ENCODE peak calls at places on chromosome 16, in eight cellular contexts. B is PC-9, Y is HCT116, K is Karpas-422, Z is GM23248, M is hepatocyte, V is OCI-LY7, L is MM.1S. G is an unnamed sample.

GRCh38 chr16:50252082-50252611 is 14.2 kb upstream of the ADCY7 start:
- DNase-seq in B (no peak), Y (no peak), K (no peak), Z (no peak), M (no peak), V (no peak), L (no peak), G (no peak)

GRCh38 chr16:35492225-35492624 is 2032.8 kb downstream of the TP53TG3F start:
- DNase-seq in B (no peak), Y (no peak), K (no peak), Z (no peak), M (no peak), V (no peak), L (peak; percentile 36), G (no peak)

GRCh38 chr16:82867425-82867824 is 240.7 kb downstream of the CDH13 start:
- DNase-seq in B (no peak), Y (no peak), K (peak; percentile 39), Z (no peak), M (no peak), V (no peak), L (no peak), G (no peak)

GRCh38 chr16:30567991-30568638 is 3.4 kb downstream of the ZNF688 start:
- DNase-seq in B (peak; percentile 93), Y (no peak), K (no peak), Z (peak; percentile 60), M (peak; percentile 62), V (peak; percentile 66), L (peak; percentile 87), G (peak; percentile 87)

GRCh38 chr16:58462089-58462488 is 37.9 kb upstream of the NDRG4 start:
- DNase-seq in B (no peak), Y (no peak), K (no peak), Z (no peak), M (no peak), V (no peak), L (no peak), G (no peak)

GRCh38 chr16:73058221-73058615 is 10.3 kb upstream of the ZFHX3 start:
- DNase-seq in B (no peak), Y (no peak), K (peak; percentile 71), Z (peak; percentile 77), M (peak; percentile 80), V (peak; percentile 72), L (peak; percentile 49), G (no peak)

GRCh38 chr16:27322858-27323780 is 9.3 kb downstream of the IL4R start:
- DNase-seq in B (peak; percentile 98), Y (no peak), K (no peak), Z (no peak), M (peak; percentile 66), V (no peak), L (no peak), G (peak; percentile 80)

GRCh38 chr16:71537643-71538042 is 11.4 kb downstream of the CHST4 start:
- DNase-seq in B (peak; percentile 65), Y (peak; percentile 50), K (peak; percentile 83), Z (peak; percentile 65), M (peak; percentile 73), V (peak; percentile 67), L (peak; percentile 61), G (peak; percentile 63)

GRCh38 chr16:66135376-66135775 is 231.1 kb upstream of the CDH5 start:
- DNase-seq in B (no peak), Y (no peak), K (no peak), Z (no peak), M (peak; percentile 24), V (no peak), L (no peak), G (no peak)

GRCh38 chr16:57964157-57964700 is 6.7 kb downstream of the CNGB1 start:
- DNase-seq in B (no peak), Y (no peak), K (no peak), Z (no peak), M (no peak), V (no peak), L (no peak), G (no peak)

GRCh38 chr16:19683453-19684236 is 34.4 kb downstream of the KNOP1 start:
- DNase-seq in B (no peak), Y (no peak), K (no peak), Z (no peak), M (no peak), V (no peak), L (no peak), G (no peak)

GRCh38 chr16:85387731-85388295 is 225.3 kb upstream of the GSE1 start:
- DNase-seq in B (no peak), Y (no peak), K (no peak), Z (no peak), M (no peak), V (no peak), L (no peak), G (no peak)

GRCh38 chr16:20910781-20911321 is 10.3 kb downstream of the LYRM1 start:
- DNase-seq in B (peak; percentile 99), Y (peak; percentile 75), K (no peak), Z (peak; percentile 93), M (peak; percentile 34), V (no peak), L (no peak), G (peak; percentile 91)

GRCh38 chr16:1464894-1465566 is 9.8 kb downstream of the CLCN7 start:
- DNase-seq in B (no peak), Y (no peak), K (no peak), Z (no peak), M (no peak), V (no peak), L (no peak), G (no peak)

GRCh38 chr16:70804729-70805169 is 3.8 kb upstream of the VAC14 start:
- DNase-seq in B (no peak), Y (no peak), K (no peak), Z (no peak), M (no peak), V (no peak), L (no peak), G (no peak)

GRCh38 chr16:23842137-23842600 is 6.4 kb downstream of the PRKCB start:
- DNase-seq in B (no peak), Y (no peak), K (no peak), Z (no peak), M (no peak), V (no peak), L (no peak), G (no peak)
- H3K9me2 ChIP-seq in B (no peaks in the 10 kb centered on the region), Y (no peaks in the 10 kb centered on the region), K (no peaks in the 10 kb centered on the region), Z (no peaks in the 10 kb centered on the region), M (no peaks in the 10 kb centered on the region), V (no peaks in the 10 kb centered on the region), L (no peaks in the 10 kb centered on the region), G (no peaks in the 10 kb centered on the region)

GRCh38 chr16:51407199-51407598 is 256.1 kb upstream of the SALL1 start:
- DNase-seq in B (no peak), Y (no peak), K (no peak), Z (no peak), M (no peak), V (no peak), L (no peak), G (no peak)

GRCh38 chr16:51407921-51408320 is 256.9 kb upstream of the SALL1 start:
- DNase-seq in B (no peak), Y (no peak), K (no peak), Z (peak; percentile 27), M (no peak), V (no peak), L (no peak), G (no peak)

GRCh38 chr16:51410125-51410524 is 259.1 kb upstream of the SALL1 start:
- DNase-seq in B (no peak), Y (no peak), K (no peak), Z (no peak), M (no peak), V (no peak), L (no peak), G (no peak)

GRCh38 chr16:51409001-51409675 is 258.1 kb upstream of the SALL1 start:
- DNase-seq in B (no peak), Y (no peak), K (no peak), Z (peak; percentile 43), M (no peak), V (no peak), L (no peak), G (no peak)

GRCh38 chr16:51408357-51408756 is 257.3 kb upstream of the SALL1 start:
- DNase-seq in B (no peak), Y (no peak), K (no peak), Z (peak; percentile 78), M (no peak), V (no peak), L (no peak), G (peak; percentile 3)
- H3K9me2 ChIP-seq in B (no peaks in the 10 kb centered on the region), Y (no peaks in the 10 kb centered on the region), K (no peaks in the 10 kb centered on the region), Z (no peaks in the 10 kb centered on the region), M (no peaks in the 10 kb centered on the region), V (no peaks in the 10 kb centered on the region), L (no peaks in the 10 kb centered on the region), G (no peaks in the 10 kb centered on the region)

DNA sequence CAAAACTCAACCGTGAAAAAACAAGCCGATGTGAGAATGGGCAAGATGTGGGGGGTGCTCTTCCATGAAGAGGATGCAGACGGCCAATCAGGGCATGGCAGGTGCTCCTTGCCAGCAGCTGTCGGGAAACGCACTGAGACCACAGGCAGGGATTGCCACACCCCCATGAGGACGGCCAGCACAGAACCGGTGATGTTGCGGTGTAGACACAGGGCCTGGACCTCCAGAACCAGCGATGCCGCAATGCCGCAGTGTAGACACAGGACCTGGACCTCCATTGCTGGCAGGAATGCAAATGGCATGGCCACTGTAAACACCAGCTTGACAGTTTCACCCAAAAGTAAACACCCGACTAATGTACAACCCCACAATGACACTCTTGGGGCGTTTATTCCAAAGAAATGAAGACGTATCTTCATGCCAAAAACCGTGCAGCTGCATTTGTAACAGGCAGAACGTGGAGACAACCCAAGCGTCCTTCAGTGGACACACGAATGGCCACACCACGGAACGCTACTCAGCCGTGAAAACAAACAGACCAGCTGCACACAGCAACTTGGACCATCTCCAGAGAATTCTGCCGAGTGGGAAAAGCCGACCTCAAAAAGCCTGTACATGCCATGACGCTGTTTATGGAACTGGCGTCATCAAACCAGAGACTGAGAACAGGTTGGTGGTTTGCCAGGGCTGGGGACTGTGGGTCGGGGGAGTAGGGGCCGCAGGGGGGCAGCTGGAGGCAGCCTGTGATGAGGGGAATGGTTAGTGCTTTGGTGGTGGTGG is 165.1 kb downstream of the BANP start:
- DNase-seq in B (no peak), Y (no peak), K (no peak), Z (peak; percentile 17), M (no peak), V (no peak), L (no peak), G (peak; percentile 1)
- H3K9me2 ChIP-seq in B (no peaks in the 10 kb centered on the region), Y (no peaks in the 10 kb centered on the region), K (no peaks in the 10 kb centered on the region), Z (no peaks in the 10 kb centered on the region), M (no peaks in the 10 kb centered on the region), V (no peaks in the 10 kb centered on the region), L (no peaks in the 10 kb centered on the region), G (no peaks in the 10 kb centered on the region)

GRCh38 chr16:12245088-12245922 is 268.8 kb downstream of the SNX29 start:
- DNase-seq in B (no peak), Y (no peak), K (no peak), Z (no peak), M (no peak), V (no peak), L (no peak), G (no peak)
- H3K9me2 ChIP-seq in B (no peaks in the 10 kb centered on the region), Y (no peaks in the 10 kb centered on the region), K (no peaks in the 10 kb centered on the region), Z (no peaks in the 10 kb centered on the region), M (no peaks in the 10 kb centered on the region), V (no peaks in the 10 kb centered on the region), L (no peaks in the 10 kb centered on the region), G (no peaks in the 10 kb centered on the region)